ENCODE peak calls at places on chromosomes 2 and 18, in five cellular contexts. K, T, Y, V and E are unnamed samples.

GRCh38 chr2:171723724-171724683 is 36.7 kb downstream of the DYNC1I2 start:
- DNase-seq in Y (no peak), K (peak; percentile 18), V (no peak), T (peak; percentile 57), E (peak; percentile 54)

GRCh38 chr2:98936133-98936916 is at the start of gene CRACDL:
- DNase-seq in T (no peak), V (no peak), K (no peak), Y (peak; percentile 74), E (no peak)

GRCh38 chr2:102383722-102384121 is 28.1 kb downstream of the IL18R1 start:
- DNase-seq in T (no peak), Y (no peak), K (no peak), V (no peak), E (no peak)

GRCh38 chr2:227406177-227407031 is 18.7 kb upstream of the SCYGR1 start:
- DNase-seq in K (peak; percentile 66), T (peak; percentile 97), Y (no peak), V (peak; percentile 73), E (peak; percentile 97)

GRCh38 chr2:46829240-46829970 is 86.2 kb downstream of the MCFD2 start:
- DNase-seq in T (no peak), Y (peak; percentile 32), V (no peak), K (no peak), E (peak; percentile 13)

GRCh38 chr18:52716926-52717325 is 376.9 kb downstream of the DCC start:
- DNase-seq in T (no peak), K (peak; percentile 4), Y (no peak), V (no peak), E (peak; percentile 53)

GRCh38 chr2:6071536-6071935 is 379.4 kb downstream of the SOX11 start:
- DNase-seq in Y (no peak), K (no peak), V (no peak), T (no peak), E (no peak)

GRCh38 chr2:223010641-223011040 is 41.3 kb upstream of the KCNE4 start:
- DNase-seq in K (no peak), Y (no peak), T (no peak), V (no peak), E (peak; percentile 75)

GRCh38 chr2:145106293-145106692 is 586.4 kb upstream of the ZEB2 start:
- DNase-seq in V (no peak), T (no peak), K (no peak), Y (no peak), E (no peak)

GRCh38 chr2:33598472-33599174 is 476 bp downstream of the FAM98A start:
- DNase-seq in K (peak; percentile 57), T (no peak), V (peak; percentile 30), Y (no peak), E (peak; percentile 41)

GRCh38 chr2:48755473-48755872 is at the start of gene LHCGR:
- DNase-seq in T (no peak), V (no peak), Y (peak; percentile 71), K (no peak), E (no peak)

GRCh38 chr2:232652505-232652851 is 19.1 kb downstream of the EFHD1 start:
- DNase-seq in K (no peak), T (no peak), V (no peak), Y (no peak), E (no peak)

GRCh38 chr18:9787716-9788115 is 79.6 kb downstream of the RAB31 start:
- DNase-seq in Y (no peak), V (no peak), T (no peak), K (no peak), E (peak; percentile 55)

GRCh38 chr18:3723554-3723953 is 273.6 kb downstream of the TGIF1 start:
- DNase-seq in K (no peak), Y (no peak), V (no peak), T (no peak), E (no peak)

GRCh38 chr18:23129355-23130002 is 5.8 kb upstream of the CABLES1 start:
- DNase-seq in V (no peak), K (no peak), T (no peak), Y (no peak), E (no peak)

GRCh38 chr2:45892757-45893156 is 241.3 kb downstream of the PRKCE start:
- DNase-seq in Y (no peak), K (no peak), T (no peak), V (no peak), E (peak; percentile 60)

GRCh38 chr2:39665811-39666488 is at the start of gene TMEM178A:
- DNase-seq in V (peak; percentile 21), K (peak; percentile 30), T (no peak), Y (no peak), E (no peak)

GRCh38 chr2:74495440-74495839 is 4.0 kb downstream of the LBX2 start:
- DNase-seq in K (no peak), T (no peak), V (no peak), Y (no peak), E (no peak)

GRCh38 chr2:156647377-156648010 is 211.3 kb downstream of the GPD2 start:
- DNase-seq in Y (no peak), K (no peak), T (no peak), V (no peak), E (no peak)
- H3K4me3 ChIP-seq in Y (no peak overlapping the region), K (no peak overlapping the region), T (no peak overlapping the region), V (no peak overlapping the region), E (no peak overlapping the region)

DNA sequence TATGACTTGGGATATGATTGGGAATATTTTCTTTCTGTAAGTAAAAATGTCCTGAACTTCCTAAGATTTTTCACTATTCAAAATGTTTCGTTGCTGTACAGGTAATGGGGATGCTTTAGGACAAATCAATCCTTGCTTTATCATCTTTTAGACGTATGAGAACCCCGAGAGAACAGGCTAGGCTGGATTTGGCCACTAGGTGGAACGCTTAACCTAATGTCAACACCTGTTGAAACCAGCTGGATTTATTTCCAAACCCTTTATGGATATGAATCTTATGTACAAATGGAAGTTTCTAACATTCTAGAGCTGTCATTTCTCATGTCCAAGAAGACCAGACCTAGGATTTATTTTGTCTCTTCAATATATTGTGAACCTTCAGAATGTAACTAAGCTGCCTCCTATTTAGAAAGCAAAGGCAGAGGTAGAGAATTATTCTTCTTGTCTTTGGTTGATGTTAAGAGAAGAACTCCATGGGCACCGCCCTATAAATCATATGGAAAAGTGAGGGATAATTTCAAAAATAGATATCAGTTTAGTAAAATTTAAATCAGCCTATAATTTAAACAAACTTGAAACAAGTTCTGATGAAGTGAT is 96.7 kb downstream of the PMAIP1 start:
- DNase-seq in Y (no peak), T (no peak), K (peak; percentile 47), V (no peak), E (peak; percentile 66)
- TF ChIP-seq CTCF in Y (peak; percentile 55), T (peak; percentile 78), K (peak; percentile 75), V (no peak), E (peak; percentile 87)

GRCh38 chr2:218870984-218871344 is 9.7 kb upstream of the WNT10A start:
- DNase-seq in V (no peak), Y (no peak), K (no peak), T (no peak), E (no peak)
- H3K4me3 ChIP-seq in V (no peak overlapping the region), Y (peak overlapping the region; percentile 28), K (no peak overlapping the region), T (no peak overlapping the region), E (no peak overlapping the region)

GRCh38 chr2:3535794-3536681 is 16.7 kb upstream of the ADI1 start:
- DNase-seq in T (peak; percentile 75), K (no peak), V (peak; percentile 80), Y (no peak), E (peak; percentile 95)
- TF ChIP-seq CTCF in T (peak; percentile 20), K (peak; percentile 19), V (peak; percentile 23), Y (peak; percentile 11), E (peak; percentile 34)